ENCODE peak calls at places on chromosomes 11 and 22, in ten cellular contexts. O, H, W, I, P, S, Z, D, Y and J are unnamed samples.

GRCh38 chr11:133842730-133843129 is 2.6 kb downstream of the SPATA19 start:
- DNase-seq in W (no peak), I (no peak), S (no peak), H (no peak), P (no peak), D (no peak), Y (no peak), Z (no peak), O (no peak), J (no peak)

GRCh38 chr11:106409201-106409600 is 331.7 kb downstream of the AASDHPPT start:
- DNase-seq in O (no peak), W (no peak), D (no peak), Y (peak; percentile 16), S (no peak), I (no peak), P (no peak), H (no peak), Z (no peak), J (no peak)

GRCh38 chr11:58905716-58906547 is 33.4 kb upstream of the GLYATL1 start:
- DNase-seq in Z (peak; percentile 61), O (peak; percentile 75), H (peak; percentile 17), Y (peak; percentile 91), I (no peak), D (peak; percentile 17), W (no peak), S (no peak), P (no peak), J (no peak)

GRCh38 chr22:47606426-47606825 is 844.0 kb downstream of the TBC1D22A start:
- DNase-seq in D (no peak), O (no peak), Z (no peak), W (no peak), H (no peak), I (no peak), S (no peak), P (no peak), Y (no peak), J (no peak)

GRCh38 chr11:63537293-63538101 is 889 bp downstream of the PLAAT4 start:
- DNase-seq in P (peak; percentile 53), I (peak; percentile 84), O (no peak), H (peak; percentile 42), D (peak; percentile 8), W (no peak), S (no peak), Y (peak; percentile 62), Z (peak; percentile 28), J (no peak)

GRCh38 chr11:11117730-11118129 is 235.3 kb downstream of the CSNK2A3 start:
- DNase-seq in S (no peak), W (no peak), D (no peak), Y (no peak), Z (no peak), O (no peak), I (no peak), H (no peak), P (no peak), J (no peak)

GRCh38 chr22:19715286-19715939 is 1.1 kb downstream of the SEPTIN5 start:
- DNase-seq in I (no peak), Y (no peak), W (no peak), O (no peak), S (no peak), D (no peak), P (no peak), Z (no peak), H (no peak), J (no peak)

GRCh38 chr11:120027546-120028180 is 110.2 kb downstream of the TRIM29 start:
- DNase-seq in Z (no peak), S (no peak), W (no peak), Y (no peak), O (no peak), H (no peak), I (no peak), D (no peak), P (no peak), J (no peak)

GRCh38 chr11:119389611-119390254 is 8.2 kb upstream of the USP2 start:
- DNase-seq in W (peak; percentile 8), O (no peak), P (no peak), S (no peak), Y (no peak), I (no peak), Z (peak; percentile 26), D (no peak), H (no peak), J (no peak)

GRCh38 chr11:61715877-61716276 is 35.7 kb downstream of the DAGLA start:
- DNase-seq in S (no peak), I (no peak), O (no peak), W (no peak), Y (no peak), P (no peak), Z (no peak), H (no peak), D (no peak), J (peak; percentile 39)

GRCh38 chr11:101840720-101841119 is 74.1 kb upstream of the CEP126 start:
- DNase-seq in P (no peak), O (no peak), S (no peak), H (no peak), I (no peak), D (no peak), Y (no peak), Z (no peak), W (no peak), J (no peak)

GRCh38 chr22:47567741-47568140 is 805.3 kb downstream of the TBC1D22A start:
- DNase-seq in D (no peak), H (no peak), O (no peak), S (no peak), W (no peak), I (no peak), Y (no peak), Z (no peak), P (no peak), J (no peak)

GRCh38 chr11:112294688-112295340 is 34.2 kb upstream of the PLET1 start:
- DNase-seq in I (no peak), H (no peak), P (peak; percentile 44), Z (no peak), O (no peak), D (no peak), W (no peak), S (no peak), Y (no peak), J (peak; percentile 56)

GRCh38 chr11:115711021-115711420 is 206.8 kb upstream of the CADM1 start:
- DNase-seq in D (no peak), I (no peak), P (no peak), W (no peak), Y (no peak), S (no peak), Z (no peak), H (no peak), O (no peak), J (peak; percentile 63)

GRCh38 chr11:109680127-109680526 is 258.1 kb downstream of the C11orf87 start:
- DNase-seq in O (no peak), D (no peak), W (no peak), Y (peak; percentile 28), I (no peak), S (no peak), H (no peak), Z (no peak), P (no peak), J (no peak)

GRCh38 chr11:59754494-59754858 is 700 bp upstream of the STX3 start:
- DNase-seq in I (no peak), P (peak; percentile 35), D (no peak), Z (peak; percentile 50), S (no peak), W (no peak), Y (peak; percentile 7), O (peak; percentile 28), H (no peak), J (peak; percentile 58)

GRCh38 chr11:46856605-46857339 is 10.7 kb upstream of the CKAP5 start:
- DNase-seq in O (no peak), H (no peak), Y (no peak), Z (no peak), I (no peak), P (no peak), S (no peak), W (no peak), D (no peak), J (peak; percentile 18)

GRCh38 chr11:6350070-6350469 is 29.8 kb upstream of the CAVIN3 start:
- DNase-seq in S (no peak), Y (no peak), H (no peak), Z (no peak), D (no peak), P (no peak), O (no peak), W (no peak), I (no peak), J (no peak)

GRCh38 chr22:42670921-42671709 is 21.9 kb upstream of the CYB5R3 start:
- DNase-seq in D (peak; percentile 66), W (no peak), O (no peak), I (no peak), P (no peak), S (no peak), H (no peak), Y (no peak), Z (no peak), J (no peak)